ENCODE peak calls at places on chromosome 3, in eight cellular contexts. Y, K, G, R, N, P, J and E are unnamed samples.

GRCh38 chr3:14548321-14548729 is 8.2 kb upstream of the GRIP2 start:
- DNase-seq in P (no peak), J (peak; percentile 22), N (peak; percentile 69), Y (peak; percentile 4), G (no peak), R (peak; percentile 10), K (no peak), E (peak; percentile 85)

GRCh38 chr3:13623101-13623654 is 74.3 kb downstream of the FBLN2 start:
- DNase-seq in K (no peak), N (no peak), G (no peak), J (no peak), R (no peak), P (no peak), Y (no peak), E (no peak)

GRCh38 chr3:36643192-36643591 is 121.2 kb downstream of the DCLK3 start:
- DNase-seq in J (no peak), K (no peak), R (no peak), N (no peak), P (no peak), G (no peak), Y (no peak), E (no peak)

GRCh38 chr3:12553921-12554391 is 2.9 kb upstream of the MKRN2 start:
- DNase-seq in G (no peak), K (no peak), Y (peak; percentile 16), P (no peak), N (peak; percentile 34), J (no peak), R (no peak), E (peak; percentile 82)

GRCh38 chr3:119628816-119629445 is 31.2 kb downstream of the PLA1A start:
- DNase-seq in G (no peak), K (no peak), N (peak; percentile 59), R (no peak), J (no peak), Y (no peak), P (no peak), E (no peak)

GRCh38 chr3:119588112-119588511 is 8.8 kb downstream of the ADPRH start:
- DNase-seq in Y (no peak), G (no peak), N (peak; percentile 34), P (no peak), J (no peak), K (peak; percentile 35), R (no peak), E (peak; percentile 59)

GRCh38 chr3:172522871-172523818 is at the start of gene TNFSF10:
- DNase-seq in J (peak; percentile 51), G (no peak), K (no peak), Y (peak; percentile 52), N (peak; percentile 88), R (peak; percentile 30), P (no peak), E (no peak)

GRCh38 chr3:153856932-153857331 is 264.3 kb upstream of the ARHGEF26 start:
- DNase-seq in R (no peak), P (no peak), N (no peak), Y (no peak), G (no peak), K (no peak), J (no peak), E (peak; percentile 7)

GRCh38 chr3:193335031-193335430 is 43.5 kb downstream of the ATP13A5 start:
- DNase-seq in Y (no peak), G (no peak), P (no peak), K (no peak), J (no peak), R (no peak), N (no peak), E (no peak)

GRCh38 chr3:184177767-184178306 is 3.2 kb downstream of the AP2M1 start:
- DNase-seq in N (no peak), J (no peak), K (no peak), Y (no peak), G (no peak), P (no peak), R (no peak), E (no peak)

GRCh38 chr3:29880809-29881208 is 599.9 kb downstream of the RBMS3 start:
- DNase-seq in K (no peak), G (no peak), Y (no peak), P (no peak), J (no peak), N (no peak), R (no peak), E (no peak)

GRCh38 chr3:33067484-33067883 is 29.5 kb downstream of the GLB1 start:
- DNase-seq in K (no peak), Y (no peak), P (no peak), R (no peak), G (no peak), N (no peak), J (no peak), E (no peak)